ENCODE peak calls at places on chromosomes 1 and 21, in seven cellular contexts. I is CD8-positive, alpha-beta T cell; C is SK-N-SH; L is right atrium auricular region; D is hepatocyte; P is PC-3; E is heart left ventricle. Z is an unnamed sample.

GRCh38 chr1:199684686-199685273 is 342.7 kb upstream of the NR5A2 start:
- DNase-seq in D (peak; percentile 71), C (peak; percentile 46), E (no peak), I (peak; percentile 6), L (no peak), P (peak; percentile 80), Z (no peak)

GRCh38 chr1:201640624-201641023 is 101.7 kb downstream of the NAV1 start:
- DNase-seq in D (no peak), E (peak; percentile 66), I (no peak), L (no peak), C (no peak), P (no peak), Z (peak; percentile 74)

GRCh38 chr1:50106095-50106761 is 2.5 kb upstream of the ELAVL4 start:
- DNase-seq in L (no peak), C (peak; percentile 24), I (no peak), P (no peak), E (no peak), D (no peak), Z (no peak)

GRCh38 chr1:3003039-3003940 is 18.0 kb upstream of the ACTRT2 start:
- DNase-seq in E (no peak), P (no peak), I (peak; percentile 0), L (no peak), D (no peak), C (no peak), Z (peak; percentile 28)

GRCh38 chr1:93565496-93566221 is 116.0 kb downstream of the BCAR3 start:
- DNase-seq in I (no peak), L (no peak), D (no peak), E (no peak), C (no peak), P (no peak), Z (no peak)

GRCh38 chr1:205018381-205018780 is 24.6 kb upstream of the CNTN2 start:
- DNase-seq in E (no peak), P (no peak), C (no peak), D (no peak), L (no peak), I (no peak), Z (no peak)

GRCh38 chr1:21764615-21765423 is 18.1 kb downstream of the USP48 start:
- DNase-seq in D (no peak), C (peak; percentile 15), P (peak; percentile 98), L (peak; percentile 70), E (peak; percentile 35), I (no peak), Z (peak; percentile 65)

GRCh38 chr1:227794813-227795183 is 20.7 kb upstream of the PRSS38 start:
- DNase-seq in L (peak; percentile 57), D (no peak), C (no peak), E (no peak), P (no peak), I (no peak), Z (no peak)

GRCh38 chr1:183279835-183280234 is 93.8 kb downstream of the LAMC2 start:
- DNase-seq in I (no peak), L (peak; percentile 83), E (no peak), P (peak; percentile 67), C (no peak), D (peak; percentile 34), Z (peak; percentile 63)

GRCh38 chr1:22888320-22889075 is 84.2 kb downstream of the LACTBL1 start:
- DNase-seq in C (no peak), L (no peak), P (peak; percentile 10), I (no peak), D (no peak), E (no peak), Z (no peak)

GRCh38 chr1:59143824-59144223 is 153.1 kb upstream of the FGGY start:
- DNase-seq in P (peak; percentile 36), I (no peak), C (no peak), D (no peak), L (no peak), E (no peak), Z (no peak)

GRCh38 chr1:223712856-223713494 is 636 bp downstream of the CAPN2 start:
- DNase-seq in I (peak; percentile 52), D (no peak), C (no peak), L (no peak), P (no peak), E (peak; percentile 52), Z (no peak)

GRCh38 chr1:2807036-2807435 is 5.5 kb upstream of the TTC34 start:
- DNase-seq in E (no peak), P (no peak), C (no peak), L (no peak), D (no peak), I (no peak), Z (peak; percentile 15)

DNA sequence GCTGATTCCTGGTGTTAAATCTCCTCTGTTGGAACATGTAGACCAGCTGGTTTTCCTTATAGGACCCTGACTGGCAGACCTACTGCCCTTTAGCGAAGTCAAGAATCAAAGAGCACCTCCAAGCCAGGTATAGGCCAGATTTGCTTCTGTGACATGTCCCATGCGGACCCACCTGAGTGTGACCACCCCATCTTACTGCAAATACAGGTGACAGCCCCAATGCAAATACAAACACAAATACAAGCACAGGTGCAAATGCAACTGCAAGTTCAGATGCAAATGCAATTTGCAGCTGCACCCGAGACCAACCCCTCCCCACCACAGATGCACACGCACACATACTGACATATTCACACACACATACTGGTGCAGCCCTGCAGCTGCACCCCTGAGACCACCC is 72.3 kb downstream of the SIK1 start:
- DNase-seq in D (no peak), E (no peak), P (no peak), C (no peak), L (no peak), I (no peak), Z (no peak)
- H3K4me1 ChIP-seq in D (peaks cover 17% of the 10 kb centered on the region), E (no peaks in the 10 kb centered on the region), P (no peaks in the 10 kb centered on the region), C (peaks cover 19% of the 10 kb centered on the region), L (no peaks in the 10 kb centered on the region), I (no peaks in the 10 kb centered on the region), Z (no peaks in the 10 kb centered on the region)

GRCh38 chr1:97907886-97908285 is 12.9 kb downstream of the DPYD start:
- DNase-seq in I (no peak), E (no peak), D (no peak), P (no peak), C (no peak), L (peak; percentile 60), Z (no peak)

GRCh38 chr1:97903626-97904025 is 17.2 kb downstream of the DPYD start:
- DNase-seq in D (no peak), L (no peak), P (no peak), I (no peak), E (no peak), C (no peak), Z (no peak)

GRCh38 chr1:97904528-97904927 is 16.3 kb downstream of the DPYD start:
- DNase-seq in I (no peak), P (no peak), D (no peak), L (no peak), C (no peak), E (no peak), Z (no peak)

GRCh38 chr1:97905141-97905540 is 15.7 kb downstream of the DPYD start:
- DNase-seq in P (no peak), D (no peak), I (no peak), C (no peak), E (no peak), L (no peak), Z (no peak)

GRCh38 chr1:97906567-97907228 is 14.1 kb downstream of the DPYD start:
- DNase-seq in D (no peak), E (no peak), I (no peak), L (peak; percentile 80), P (peak; percentile 71), C (no peak), Z (peak; percentile 68)
- H3K4me1 ChIP-seq in D (no peaks in the 10 kb centered on the region), E (no peaks in the 10 kb centered on the region), I (peaks cover 6% of the 10 kb centered on the region), L (no peaks in the 10 kb centered on the region), P (peaks cover 12% of the 10 kb centered on the region), C (peaks cover 4% of the 10 kb centered on the region), Z (peaks cover 13% of the 10 kb centered on the region)

DNA sequence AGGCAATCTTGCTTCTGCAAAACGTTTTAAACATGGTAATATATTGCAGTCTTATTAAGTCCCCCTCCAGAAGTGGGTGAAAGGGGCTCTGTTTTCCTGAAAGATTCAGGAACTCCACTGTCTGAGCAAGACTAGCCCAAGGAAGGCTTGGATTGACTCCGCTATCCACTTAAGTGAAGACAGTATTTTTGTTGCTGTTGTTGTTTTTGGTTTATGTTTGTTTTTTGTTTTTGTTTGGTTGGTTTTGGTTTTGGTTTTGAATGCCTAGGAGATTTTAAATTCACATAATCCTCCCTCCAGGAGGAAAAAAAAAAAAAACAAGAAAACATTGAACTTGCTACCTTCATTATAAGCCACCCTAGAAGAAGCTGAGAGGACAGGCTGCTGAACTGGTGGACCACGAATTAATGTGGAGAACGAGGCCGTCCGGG is 29.1 kb upstream of the NFIA start:
- DNase-seq in C (no peak), D (no peak), I (no peak), P (no peak), L (no peak), E (no peak), Z (no peak)
- H3K4me1 ChIP-seq in C (peaks cover 14% of the 10 kb centered on the region), D (peaks cover 32% of the 10 kb centered on the region), I (peaks cover 28% of the 10 kb centered on the region), P (peaks cover 13% of the 10 kb centered on the region), L (no peaks in the 10 kb centered on the region), E (peaks cover 8% of the 10 kb centered on the region), Z (peaks cover 34% of the 10 kb centered on the region)

GRCh38 chr1:245614986-245615385 is 460.2 kb downstream of the KIF26B start:
- DNase-seq in L (no peak), P (no peak), C (no peak), I (no peak), E (no peak), D (no peak), Z (no peak)

GRCh38 chr1:245606157-245606725 is 451.5 kb downstream of the KIF26B start:
- DNase-seq in L (no peak), D (no peak), E (no peak), C (peak; percentile 81), P (no peak), I (no peak), Z (no peak)

GRCh38 chr1:245614476-245614875 is 459.7 kb downstream of the KIF26B start:
- DNase-seq in E (no peak), L (no peak), I (no peak), D (no peak), P (no peak), C (no peak), Z (no peak)

GRCh38 chr1:245609354-245609753 is 454.6 kb downstream of the KIF26B start:
- DNase-seq in L (no peak), C (no peak), D (peak; percentile 44), E (no peak), P (peak; percentile 54), I (no peak), Z (no peak)

GRCh38 chr1:245611251-245611650 is 456.5 kb downstream of the KIF26B start:
- DNase-seq in D (no peak), I (no peak), C (no peak), E (no peak), P (no peak), L (no peak), Z (no peak)
- H3K4me1 ChIP-seq in D (peaks cover 49% of the 10 kb centered on the region), I (no peaks in the 10 kb centered on the region), C (peaks cover 35% of the 10 kb centered on the region), E (no peaks in the 10 kb centered on the region), P (no peaks in the 10 kb centered on the region), L (no peaks in the 10 kb centered on the region), Z (no peaks in the 10 kb centered on the region)

GRCh38 chr21:31866077-31866511 is 6.7 kb upstream of the HUNK start:
- DNase-seq in P (peak; percentile 87), I (peak; percentile 77), E (peak; percentile 86), C (peak; percentile 86), L (peak; percentile 84), D (peak; percentile 94), Z (peak; percentile 91)
- H3K4me1 ChIP-seq in P (no peaks in the 10 kb centered on the region), I (no peaks in the 10 kb centered on the region), E (no peaks in the 10 kb centered on the region), C (peaks cover 6% of the 10 kb centered on the region), L (no peaks in the 10 kb centered on the region), D (no peaks in the 10 kb centered on the region), Z (peaks cover 4% of the 10 kb centered on the region)

Z was measured in psoas muscle.